ENCODE peak calls at places on chromosomes 16 and 17, in seven cellular contexts. One of them, this sample, is unnamed.

GRCh38 chr16:85062728-85063336 is 35.2 kb downstream of the KIAA0513 start:
- DNase-seq in transverse colon: no peak
- DNase-seq in adrenal gland: no peak
- DNase-seq in heart left ventricle: no peak
- DNase-seq in prostate gland: no peak
- DNase-seq in breast epithelium: no peak
- DNase-seq in ovary: no peak
- DNase-seq in this sample: no peak

GRCh38 chr17:78599419-78599818 is 22.2 kb upstream of the DNAH17 start:
- DNase-seq in transverse colon: no peak
- DNase-seq in heart left ventricle: no peak
- DNase-seq in prostate gland: no peak
- DNase-seq in adrenal gland: no peak
- DNase-seq in breast epithelium: no peak
- DNase-seq in ovary: no peak
- DNase-seq in this sample: no peak

GRCh38 chr16:29678691-29679267 is at the start of gene QPRT:
- DNase-seq in prostate gland: no peak
- DNase-seq in ovary: peak; percentile 65
- DNase-seq in transverse colon: peak; percentile 71
- DNase-seq in adrenal gland: peak; percentile 67
- DNase-seq in heart left ventricle: peak; percentile 52
- DNase-seq in breast epithelium: no peak
- DNase-seq in this sample: no peak

GRCh38 chr17:418421-418751 is 65.8 kb upstream of the RPH3AL start:
- DNase-seq in heart left ventricle: no peak
- DNase-seq in breast epithelium: no peak
- DNase-seq in transverse colon: no peak
- DNase-seq in adrenal gland: no peak
- DNase-seq in prostate gland: no peak
- DNase-seq in ovary: no peak
- DNase-seq in this sample: no peak

GRCh38 chr16:24852281-24852721 is 6.5 kb downstream of the SLC5A11 start:
- DNase-seq in prostate gland: no peak
- DNase-seq in ovary: no peak
- DNase-seq in breast epithelium: peak; percentile 68
- DNase-seq in heart left ventricle: no peak
- DNase-seq in transverse colon: no peak
- DNase-seq in adrenal gland: no peak
- DNase-seq in this sample: no peak

GRCh38 chr16:50478773-50479149 is 69.4 kb upstream of the NKD1 start:
- DNase-seq in transverse colon: peak; percentile 21
- DNase-seq in ovary: no peak
- DNase-seq in adrenal gland: no peak
- DNase-seq in heart left ventricle: no peak
- DNase-seq in prostate gland: no peak
- DNase-seq in breast epithelium: no peak
- DNase-seq in this sample: no peak

GRCh38 chr17:45394913-45395568 is 37.6 kb downstream of the ARHGAP27 start:
- DNase-seq in ovary: peak; percentile 75
- DNase-seq in breast epithelium: no peak
- DNase-seq in transverse colon: peak; percentile 65
- DNase-seq in heart left ventricle: peak; percentile 74
- DNase-seq in adrenal gland: peak; percentile 65
- DNase-seq in prostate gland: peak; percentile 51
- DNase-seq in this sample: no peak

GRCh38 chr16:22668318-22668717 is 145.6 kb upstream of the HS3ST2 start:
- DNase-seq in ovary: no peak
- DNase-seq in transverse colon: no peak
- DNase-seq in adrenal gland: no peak
- DNase-seq in breast epithelium: no peak
- DNase-seq in heart left ventricle: no peak
- DNase-seq in prostate gland: no peak
- DNase-seq in this sample: no peak

GRCh38 chr17:1090454-1091189 is 89.2 kb downstream of the ABR start:
- DNase-seq in ovary: no peak
- DNase-seq in prostate gland: peak; percentile 54
- DNase-seq in heart left ventricle: no peak
- DNase-seq in adrenal gland: peak; percentile 26
- DNase-seq in transverse colon: no peak
- DNase-seq in breast epithelium: no peak
- DNase-seq in this sample: no peak

GRCh38 chr17:3690094-3690715 is 5.8 kb downstream of the P2RX5 start:
- DNase-seq in prostate gland: no peak
- DNase-seq in heart left ventricle: no peak
- DNase-seq in adrenal gland: no peak
- DNase-seq in transverse colon: no peak
- DNase-seq in breast epithelium: no peak
- DNase-seq in ovary: no peak
- DNase-seq in this sample: no peak

GRCh38 chr17:31825961-31826691 is 32.9 kb downstream of the COPRS start:
- DNase-seq in ovary: no peak
- DNase-seq in prostate gland: no peak
- DNase-seq in transverse colon: no peak
- DNase-seq in breast epithelium: peak; percentile 42
- DNase-seq in heart left ventricle: no peak
- DNase-seq in adrenal gland: no peak
- DNase-seq in this sample: no peak

GRCh38 chr16:87854053-87854906 is 15.0 kb downstream of the SLC7A5 start:
- DNase-seq in breast epithelium: no peak
- DNase-seq in adrenal gland: no peak
- DNase-seq in heart left ventricle: no peak
- DNase-seq in transverse colon: peak; percentile 41
- DNase-seq in prostate gland: no peak
- DNase-seq in ovary: peak; percentile 44
- DNase-seq in this sample: no peak

GRCh38 chr17:62064029-62064790 is 868 bp downstream of the MED13 start:
- DNase-seq in adrenal gland: no peak
- DNase-seq in prostate gland: peak; percentile 21
- DNase-seq in ovary: no peak
- DNase-seq in heart left ventricle: no peak
- DNase-seq in transverse colon: no peak
- DNase-seq in breast epithelium: no peak
- DNase-seq in this sample: no peak

GRCh38 chr17:19645608-19646250 is 2.8 kb upstream of the ALDH3A2 start:
- DNase-seq in ovary: no peak
- DNase-seq in prostate gland: no peak
- DNase-seq in breast epithelium: no peak
- DNase-seq in transverse colon: peak; percentile 70
- DNase-seq in heart left ventricle: no peak
- DNase-seq in adrenal gland: peak; percentile 75
- DNase-seq in this sample: no peak

GRCh38 chr16:12320298-12320706 is 343.8 kb downstream of the SNX29 start:
- DNase-seq in adrenal gland: no peak
- DNase-seq in heart left ventricle: no peak
- DNase-seq in transverse colon: no peak
- DNase-seq in prostate gland: no peak
- DNase-seq in breast epithelium: no peak
- DNase-seq in ovary: no peak
- DNase-seq in this sample: no peak

GRCh38 chr17:1060991-1061390 is 64.1 kb downstream of the TIMM22 start:
- DNase-seq in heart left ventricle: no peak
- DNase-seq in prostate gland: no peak
- DNase-seq in adrenal gland: peak; percentile 75
- DNase-seq in transverse colon: peak; percentile 54
- DNase-seq in breast epithelium: peak; percentile 73
- DNase-seq in ovary: no peak
- DNase-seq in this sample: no peak

GRCh38 chr16:88643546-88643932 is 5.2 kb downstream of the IL17C start:
- DNase-seq in prostate gland: no peak
- DNase-seq in transverse colon: no peak
- DNase-seq in adrenal gland: no peak
- DNase-seq in ovary: no peak
- DNase-seq in breast epithelium: no peak
- DNase-seq in heart left ventricle: no peak
- DNase-seq in this sample: no peak

GRCh38 chr17:48462946-48463345 is 32.9 kb upstream of the SKAP1 start:
- DNase-seq in ovary: no peak
- DNase-seq in adrenal gland: no peak
- DNase-seq in breast epithelium: no peak
- DNase-seq in prostate gland: no peak
- DNase-seq in heart left ventricle: no peak
- DNase-seq in transverse colon: no peak
- DNase-seq in this sample: no peak

GRCh38 chr17:49450735-49451134 is 36.1 kb upstream of the PHB1 start:
- DNase-seq in ovary: no peak
- DNase-seq in transverse colon: no peak
- DNase-seq in prostate gland: no peak
- DNase-seq in breast epithelium: no peak
- DNase-seq in heart left ventricle: no peak
- DNase-seq in adrenal gland: no peak
- DNase-seq in this sample: no peak

GRCh38 chr16:12499032-12499735 is 304.5 kb downstream of the CPPED1 start:
- DNase-seq in heart left ventricle: no peak
- DNase-seq in breast epithelium: no peak
- DNase-seq in adrenal gland: no peak
- DNase-seq in prostate gland: no peak
- DNase-seq in ovary: no peak
- DNase-seq in transverse colon: no peak
- DNase-seq in this sample: no peak

GRCh38 chr17:28370035-28370743 is at the start of gene VTN:
- DNase-seq in adrenal gland: peak; percentile 72
- DNase-seq in heart left ventricle: peak; percentile 66
- DNase-seq in breast epithelium: no peak
- DNase-seq in prostate gland: no peak
- DNase-seq in ovary: no peak
- DNase-seq in transverse colon: no peak
- DNase-seq in this sample: no peak

GRCh38 chr17:42920106-42920900 is 19.7 kb downstream of the G6PC1 start:
- DNase-seq in adrenal gland: no peak
- DNase-seq in ovary: no peak
- DNase-seq in prostate gland: no peak
- DNase-seq in breast epithelium: no peak
- DNase-seq in transverse colon: no peak
- DNase-seq in heart left ventricle: no peak
- DNase-seq in this sample: no peak

GRCh38 chr17:62206550-62206949 is 141.5 kb upstream of the MED13 start:
- DNase-seq in ovary: no peak
- DNase-seq in heart left ventricle: no peak
- DNase-seq in adrenal gland: no peak
- DNase-seq in breast epithelium: no peak
- DNase-seq in transverse colon: no peak
- DNase-seq in prostate gland: no peak
- DNase-seq in this sample: no peak

GRCh38 chr17:46037722-46038255 is 38.7 kb downstream of the STH start:
- DNase-seq in transverse colon: no peak
- DNase-seq in breast epithelium: no peak
- DNase-seq in heart left ventricle: no peak
- DNase-seq in ovary: no peak
- DNase-seq in adrenal gland: no peak
- DNase-seq in prostate gland: no peak
- DNase-seq in this sample: no peak

GRCh38 chr16:57143125-57143965 is 42.5 kb downstream of the PSME3IP1 start:
- DNase-seq in ovary: no peak
- DNase-seq in prostate gland: no peak
- DNase-seq in adrenal gland: no peak
- DNase-seq in transverse colon: peak; percentile 49
- DNase-seq in heart left ventricle: no peak
- DNase-seq in breast epithelium: no peak
- DNase-seq in this sample: no peak

GRCh38 chr17:61157246-61157887 is 242.3 kb upstream of the TBX2 start:
- DNase-seq in ovary: no peak
- DNase-seq in breast epithelium: no peak
- DNase-seq in adrenal gland: no peak
- DNase-seq in heart left ventricle: no peak
- DNase-seq in prostate gland: no peak
- DNase-seq in transverse colon: no peak
- DNase-seq in this sample: no peak

GRCh38 chr17:65572581-65573282 is 11.3 kb upstream of the AXIN2 start:
- DNase-seq in transverse colon: no peak
- DNase-seq in ovary: no peak
- DNase-seq in heart left ventricle: no peak
- DNase-seq in prostate gland: no peak
- DNase-seq in breast epithelium: no peak
- DNase-seq in adrenal gland: no peak
- DNase-seq in this sample: no peak
- TF ChIP-seq POLR2A in transverse colon: no peak
- TF ChIP-seq POLR2A in ovary: no peak
- TF ChIP-seq POLR2A in heart left ventricle: no peak
- TF ChIP-seq POLR2A in prostate gland: no peak
- TF ChIP-seq POLR2A in breast epithelium: no peak
- TF ChIP-seq POLR2A in adrenal gland: no peak
- TF ChIP-seq POLR2A in this sample: no peak

GRCh38 chr16:66510298-66510697 is 39.6 kb downstream of the TK2 start:
- DNase-seq in breast epithelium: no peak
- DNase-seq in transverse colon: no peak
- DNase-seq in heart left ventricle: no peak
- DNase-seq in prostate gland: no peak
- DNase-seq in ovary: no peak
- DNase-seq in adrenal gland: no peak
- DNase-seq in this sample: no peak
- H3K27ac ChIP-seq in breast epithelium: peak overlapping the region; percentile 86
- H3K27ac ChIP-seq in transverse colon: no peak overlapping the region
- H3K27ac ChIP-seq in heart left ventricle: no peak overlapping the region
- H3K27ac ChIP-seq in prostate gland: peak overlapping the region; percentile 59
- H3K27ac ChIP-seq in ovary: peak overlapping the region; percentile 76
- H3K27ac ChIP-seq in adrenal gland: no peak overlapping the region
- H3K27ac ChIP-seq in this sample: peak overlapping the region; percentile 66

GRCh38 chr17:57994436-57994835 is 6.4 kb upstream of the VEZF1 start:
- DNase-seq in breast epithelium: no peak
- DNase-seq in heart left ventricle: no peak
- DNase-seq in ovary: no peak
- DNase-seq in transverse colon: no peak
- DNase-seq in prostate gland: no peak
- DNase-seq in adrenal gland: no peak
- DNase-seq in this sample: no peak

GRCh38 chr17:57998234-57998746 is 8.8 kb downstream of the SRSF1 start:
- DNase-seq in prostate gland: no peak
- DNase-seq in adrenal gland: no peak
- DNase-seq in heart left ventricle: no peak
- DNase-seq in transverse colon: no peak
- DNase-seq in ovary: no peak
- DNase-seq in breast epithelium: no peak
- DNase-seq in this sample: no peak

GRCh38 chr17:57997085-57997809 is 9.2 kb upstream of the VEZF1 start:
- DNase-seq in transverse colon: no peak
- DNase-seq in ovary: no peak
- DNase-seq in breast epithelium: no peak
- DNase-seq in prostate gland: no peak
- DNase-seq in adrenal gland: no peak
- DNase-seq in heart left ventricle: no peak
- DNase-seq in this sample: no peak

GRCh38 chr17:57993471-57994365 is 5.7 kb upstream of the VEZF1 start:
- DNase-seq in breast epithelium: no peak
- DNase-seq in ovary: no peak
- DNase-seq in heart left ventricle: no peak
- DNase-seq in adrenal gland: no peak
- DNase-seq in prostate gland: no peak
- DNase-seq in transverse colon: no peak
- DNase-seq in this sample: no peak

GRCh38 chr17:57995076-57995956 is 7.3 kb upstream of the VEZF1 start:
- DNase-seq in heart left ventricle: peak; percentile 67
- DNase-seq in breast epithelium: peak; percentile 74
- DNase-seq in adrenal gland: peak; percentile 51
- DNase-seq in transverse colon: peak; percentile 66
- DNase-seq in ovary: peak; percentile 48
- DNase-seq in prostate gland: peak; percentile 71
- DNase-seq in this sample: no peak
- TF ChIP-seq POLR2A in heart left ventricle: no peak
- TF ChIP-seq POLR2A in breast epithelium: no peak
- TF ChIP-seq POLR2A in adrenal gland: no peak
- TF ChIP-seq POLR2A in transverse colon: peak; percentile 25
- TF ChIP-seq POLR2A in ovary: no peak
- TF ChIP-seq POLR2A in prostate gland: no peak
- TF ChIP-seq POLR2A in this sample: no peak

GRCh38 chr17:40075216-40076100 is 12.7 kb downstream of the THRA start:
- DNase-seq in transverse colon: peak; percentile 86
- DNase-seq in breast epithelium: peak; percentile 84
- DNase-seq in heart left ventricle: peak; percentile 81
- DNase-seq in prostate gland: peak; percentile 85
- DNase-seq in ovary: peak; percentile 83
- DNase-seq in adrenal gland: peak; percentile 83
- DNase-seq in this sample: no peak
- H3K27ac ChIP-seq in transverse colon: peak overlapping the region; percentile 98
- H3K27ac ChIP-seq in breast epithelium: peak overlapping the region; percentile 94
- H3K27ac ChIP-seq in heart left ventricle: peak overlapping the region; percentile 100
- H3K27ac ChIP-seq in prostate gland: peak overlapping the region; percentile 89
- H3K27ac ChIP-seq in ovary: peak overlapping the region; percentile 50
- H3K27ac ChIP-seq in adrenal gland: peak overlapping the region; percentile 80
- H3K27ac ChIP-seq in this sample: peak overlapping the region; percentile 93